ENCODE peak calls at places on chromosomes 13 and 19, in ten cellular contexts. I is BJ; D is cardiac muscle cell; P is WERI-Rb-1; M is right cardiac atrium; X is brain microvascular endothelial cell; O is uterus; S is Peyer's patch; W is CD8-positive, alpha-beta T cell; L is left ventricle myocardium inferior. C is an unnamed sample.

GRCh38 chr13:25575562-25575961 is 203.8 kb downstream of the ATP8A2 start:
- DNase-seq in D (no peak), P (no peak), W (no peak), S (no peak), X (no peak), L (no peak), M (no peak), I (no peak), O (no peak), C (no peak)

GRCh38 chr19:27966390-27966816 is 1246.5 kb downstream of the UQCRFS1 start:
- DNase-seq in S (no peak), X (no peak), L (no peak), W (no peak), O (no peak), D (no peak), P (no peak), M (no peak), I (no peak), C (no peak)

GRCh38 chr19:1833540-1833939 is 14.7 kb downstream of the REXO1 start:
- DNase-seq in I (no peak), D (no peak), L (no peak), P (no peak), W (no peak), M (peak; percentile 66), S (no peak), X (no peak), O (no peak), C (no peak)

GRCh38 chr13:32790731-32791130 is 204.5 kb downstream of the PDS5B start:
- DNase-seq in X (no peak), I (no peak), O (no peak), D (no peak), W (no peak), P (peak; percentile 15), L (no peak), M (no peak), S (no peak), C (no peak)

GRCh38 chr19:17957149-17957849 is 9.6 kb upstream of the KCNN1 start:
- DNase-seq in X (no peak), D (no peak), S (no peak), M (no peak), I (no peak), L (no peak), W (no peak), O (no peak), P (no peak), C (no peak)

GRCh38 chr13:113046066-113046882 is 59.3 kb upstream of the F7 start:
- DNase-seq in D (no peak), O (no peak), P (no peak), W (no peak), S (no peak), X (no peak), L (no peak), M (peak; percentile 44), I (no peak), C (no peak)

GRCh38 chr19:33784432-33784831 is 12.2 kb upstream of the KCTD15 start:
- DNase-seq in W (no peak), P (no peak), L (no peak), O (no peak), S (no peak), X (no peak), M (no peak), I (no peak), D (no peak), C (no peak)

GRCh38 chr19:31515931-31516330 is 166.7 kb upstream of the TSHZ3 start:
- DNase-seq in L (no peak), D (no peak), I (no peak), S (no peak), O (no peak), P (no peak), X (no peak), W (no peak), M (no peak), C (peak; percentile 8)

GRCh38 chr13:23915308-23915707 is 18.0 kb upstream of the C1QTNF9B start:
- DNase-seq in S (no peak), W (no peak), I (no peak), O (no peak), M (no peak), D (no peak), P (peak; percentile 71), X (no peak), L (no peak), C (no peak)

GRCh38 chr13:60511637-60512036 is 114.6 kb downstream of the TDRD3 start:
- DNase-seq in I (no peak), X (no peak), W (no peak), O (no peak), M (no peak), D (no peak), L (no peak), P (no peak), S (no peak), C (no peak)

GRCh38 chr13:60514891-60515290 is 117.9 kb downstream of the TDRD3 start:
- DNase-seq in L (no peak), I (no peak), O (no peak), W (no peak), P (no peak), D (no peak), X (no peak), S (no peak), M (no peak), C (no peak)

GRCh38 chr13:60509601-60510386 is 112.8 kb downstream of the TDRD3 start:
- DNase-seq in I (no peak), O (no peak), X (no peak), S (no peak), P (no peak), L (no peak), M (no peak), W (no peak), D (no peak), C (no peak)
- H3K4me3 ChIP-seq in I (no peak overlapping the region), O (no peak overlapping the region), X (no peak overlapping the region), S (no peak overlapping the region), P (no peak overlapping the region), L (no peak overlapping the region), M (no peak overlapping the region), W (no peak overlapping the region), D (no peak overlapping the region), C (no peak overlapping the region)

GRCh38 chr19:11159598-11160001 is 4.0 kb upstream of the SPC24 start:
- DNase-seq in P (no peak), X (no peak), L (no peak), D (no peak), M (no peak), S (no peak), O (peak; percentile 85), W (no peak), I (no peak), C (no peak)

GRCh38 chr19:11151181-11151580 is 4.4 kb downstream of the SPC24 start:
- DNase-seq in W (no peak), M (no peak), X (peak; percentile 49), P (no peak), L (peak; percentile 44), I (no peak), O (no peak), D (no peak), S (no peak), C (no peak)

GRCh38 chr19:11155373-11156120 is at the start of gene SPC24:
- DNase-seq in I (peak; percentile 91), M (peak; percentile 98), X (peak; percentile 98), D (peak; percentile 98), O (peak; percentile 96), W (peak; percentile 76), P (peak; percentile 98), S (peak; percentile 92), L (peak; percentile 94), C (peak; percentile 98)

GRCh38 chr19:11152318-11153062 is 3.1 kb downstream of the SPC24 start:
- DNase-seq in W (no peak), O (peak; percentile 93), X (no peak), P (no peak), D (no peak), M (peak; percentile 84), I (no peak), L (peak; percentile 72), S (peak; percentile 66), C (no peak)

GRCh38 chr19:11154683-11155047 is 917 bp downstream of the SPC24 start:
- DNase-seq in P (no peak), O (no peak), W (no peak), L (no peak), S (no peak), I (no peak), M (no peak), X (no peak), D (no peak), C (no peak)
- H3K4me3 ChIP-seq in P (peak overlapping the region; percentile 98), O (no peak overlapping the region), W (no peak overlapping the region), L (no peak overlapping the region), S (no peak overlapping the region), I (no peak overlapping the region), M (no peak overlapping the region), X (peak overlapping the region; percentile 95), D (peak overlapping the region; percentile 61), C (peak overlapping the region; percentile 96)

GRCh38 chr13:114130708-114131580 is 1.5 kb downstream of the RASA3 start:
- DNase-seq in M (peak; percentile 80), P (no peak), S (no peak), W (no peak), O (peak; percentile 51), D (peak; percentile 57), X (peak; percentile 93), L (peak; percentile 55), I (peak; percentile 58), C (no peak)

GRCh38 chr13:114129649-114130062 is 2.8 kb downstream of the RASA3 start:
- DNase-seq in I (no peak), S (no peak), M (no peak), X (no peak), D (no peak), O (no peak), P (no peak), L (no peak), W (no peak), C (no peak)

GRCh38 chr13:114131581-114132418 is 623 bp downstream of the RASA3 start:
- DNase-seq in X (no peak), L (peak; percentile 25), D (peak; percentile 49), O (no peak), I (no peak), P (no peak), W (no peak), S (no peak), M (peak; percentile 79), C (no peak)

GRCh38 chr13:114128624-114129522 is 3.5 kb downstream of the RASA3 start:
- DNase-seq in P (no peak), L (peak; percentile 79), D (no peak), X (peak; percentile 93), W (peak; percentile 57), S (no peak), O (peak; percentile 69), I (peak; percentile 29), M (peak; percentile 92), C (no peak)

DNA sequence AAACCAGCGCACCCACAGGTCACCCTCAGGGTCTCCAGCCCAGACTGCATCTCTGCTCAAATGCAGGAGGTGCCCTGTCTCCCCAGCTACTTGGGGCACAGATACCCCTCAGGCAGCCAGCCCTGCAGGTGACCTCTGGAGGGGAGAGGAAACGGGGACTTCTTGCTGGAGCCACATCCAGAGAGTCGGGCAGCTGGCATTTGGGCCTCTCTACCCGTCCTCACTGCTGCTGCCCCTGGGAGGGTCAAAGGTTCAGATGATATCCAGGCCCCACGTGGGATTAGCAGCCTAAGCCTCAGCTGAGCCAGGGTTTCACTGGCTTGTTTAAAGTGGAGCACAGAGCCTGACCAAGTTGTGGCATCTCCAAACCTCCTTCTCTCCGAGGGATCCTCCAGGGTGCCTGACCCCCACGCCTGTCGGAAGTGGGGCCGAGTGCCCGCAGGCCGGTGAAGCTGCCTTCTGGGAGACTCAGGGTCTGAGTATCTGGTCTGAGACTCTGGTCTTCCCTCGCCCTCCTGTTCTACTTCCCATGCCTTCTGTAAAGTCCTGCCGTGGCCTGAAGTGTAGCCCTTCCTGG is 2.2 kb downstream of the RASA3 start:
- DNase-seq in D (no peak), I (no peak), W (no peak), P (peak; percentile 56), L (no peak), S (no peak), O (no peak), X (no peak), M (no peak), C (no peak)
- H3K4me3 ChIP-seq in D (peak overlapping the region; percentile 89), I (peak overlapping the region; percentile 98), W (peak overlapping the region; percentile 96), P (no peak overlapping the region), L (peak overlapping the region; percentile 98), S (peak overlapping the region; percentile 90), O (peak overlapping the region; percentile 60), X (peak overlapping the region; percentile 96), M (no peak overlapping the region), C (peak overlapping the region; percentile 85)

GRCh38 chr19:51488491-51488890 is 10.2 kb downstream of the CEACAM18 start:
- DNase-seq in D (no peak), M (no peak), L (no peak), W (no peak), S (no peak), O (no peak), X (no peak), P (no peak), I (no peak), C (no peak)
- H3K4me3 ChIP-seq in D (no peak overlapping the region), M (no peak overlapping the region), L (no peak overlapping the region), W (no peak overlapping the region), S (no peak overlapping the region), O (no peak overlapping the region), X (no peak overlapping the region), P (no peak overlapping the region), I (no peak overlapping the region), C (no peak overlapping the region)

C was measured in RWPE2.